ENCODE peak calls at places on chromosomes 16 and 17, in six cellular contexts. E is K562, C is GM12878, I is H1, L is GM12892, T is SK-N-SH. Z is an unnamed sample.

GRCh38 chr16:50709061-50709695 is 15.8 kb downstream of the NOD2 start:
- DNase-seq in T (no peak), E (no peak), L (no peak), C (no peak), I (no peak), Z (no peak)

GRCh38 chr17:36591434-36592315 is at the start of gene DHRS11:
- DNase-seq in L (peak), T (peak), E (peak), C (no peak), I (peak), Z (peak)

GRCh38 chr17:21460358-21460757 is 84.2 kb downstream of the KCNJ12 start:
- DNase-seq in C (no peak), I (no peak), L (no peak), E (no peak), T (no peak), Z (no peak)

GRCh38 chr17:44977740-44978584 is 9.9 kb upstream of the C1QL1 start:
- DNase-seq in E (no peak), L (no peak), T (no peak), C (no peak), I (no peak), Z (no peak)

GRCh38 chr17:17022011-17022800 is 20.1 kb upstream of the MPRIP start:
- DNase-seq in L (no peak), C (no peak), E (no peak), T (no peak), I (no peak), Z (no peak)

GRCh38 chr17:48179071-48179945 is 71.7 kb downstream of the SNX11 start:
- DNase-seq in C (no peak), I (no peak), T (no peak), L (no peak), E (peak), Z (no peak)

GRCh38 chr17:17206913-17207368 is 808 bp upstream of the PLD6 start:
- DNase-seq in E (no peak), T (no peak), C (no peak), I (no peak), L (no peak), Z (no peak)

GRCh38 chr16:2514333-2515179 is 804 bp downstream of the ATP6V0C start:
- DNase-seq in C (no peak), T (no peak), I (no peak), E (no peak), L (no peak), Z (no peak)

GRCh38 chr17:28901866-28902818 is 737 bp downstream of the DHRS13 start:
- DNase-seq in E (peak), T (peak), C (no peak), L (no peak), I (no peak), Z (no peak)

GRCh38 chr16:73058221-73058615 is 10.3 kb upstream of the ZFHX3 start:
- DNase-seq in T (peak), I (peak), E (peak), L (peak), C (no peak), Z (peak)

GRCh38 chr17:29257756-29258155 is 11.1 kb downstream of the CRYBA1 start:
- DNase-seq in E (no peak), I (no peak), L (no peak), T (no peak), C (no peak), Z (no peak)

GRCh38 chr17:82866521-82867214 is 26.8 kb upstream of the ZNF750 start:
- DNase-seq in I (no peak), T (peak), E (no peak), C (no peak), L (no peak), Z (no peak)

GRCh38 chr17:12927541-12928425 is 90.0 kb downstream of the ELAC2 start:
- DNase-seq in L (no peak), E (no peak), I (no peak), T (no peak), C (no peak), Z (no peak)

GRCh38 chr17:36544049-36544319 is 735 bp upstream of the GGNBP2 start:
- DNase-seq in T (no peak), I (no peak), E (peak), L (no peak), C (peak), Z (peak)

GRCh38 chr17:27236710-27237315 is 57.1 kb upstream of the WSB1 start:
- DNase-seq in I (peak), C (no peak), T (peak), E (peak), L (no peak), Z (no peak)
- TF ChIP-seq TAF1 in I (no peak), C (no peak), T (no peak), E (no peak), L (no peak), Z (no peak)

GRCh38 chr17:49703557-49704277 is 4.0 kb downstream of the SLC35B1 start:
- DNase-seq in E (peak), I (no peak), T (no peak), L (no peak), C (no peak), Z (no peak)
- TF ChIP-seq TAF1 in E (no peak), I (no peak), T (no peak), L (no peak), C (no peak), Z (no peak)

DNA sequence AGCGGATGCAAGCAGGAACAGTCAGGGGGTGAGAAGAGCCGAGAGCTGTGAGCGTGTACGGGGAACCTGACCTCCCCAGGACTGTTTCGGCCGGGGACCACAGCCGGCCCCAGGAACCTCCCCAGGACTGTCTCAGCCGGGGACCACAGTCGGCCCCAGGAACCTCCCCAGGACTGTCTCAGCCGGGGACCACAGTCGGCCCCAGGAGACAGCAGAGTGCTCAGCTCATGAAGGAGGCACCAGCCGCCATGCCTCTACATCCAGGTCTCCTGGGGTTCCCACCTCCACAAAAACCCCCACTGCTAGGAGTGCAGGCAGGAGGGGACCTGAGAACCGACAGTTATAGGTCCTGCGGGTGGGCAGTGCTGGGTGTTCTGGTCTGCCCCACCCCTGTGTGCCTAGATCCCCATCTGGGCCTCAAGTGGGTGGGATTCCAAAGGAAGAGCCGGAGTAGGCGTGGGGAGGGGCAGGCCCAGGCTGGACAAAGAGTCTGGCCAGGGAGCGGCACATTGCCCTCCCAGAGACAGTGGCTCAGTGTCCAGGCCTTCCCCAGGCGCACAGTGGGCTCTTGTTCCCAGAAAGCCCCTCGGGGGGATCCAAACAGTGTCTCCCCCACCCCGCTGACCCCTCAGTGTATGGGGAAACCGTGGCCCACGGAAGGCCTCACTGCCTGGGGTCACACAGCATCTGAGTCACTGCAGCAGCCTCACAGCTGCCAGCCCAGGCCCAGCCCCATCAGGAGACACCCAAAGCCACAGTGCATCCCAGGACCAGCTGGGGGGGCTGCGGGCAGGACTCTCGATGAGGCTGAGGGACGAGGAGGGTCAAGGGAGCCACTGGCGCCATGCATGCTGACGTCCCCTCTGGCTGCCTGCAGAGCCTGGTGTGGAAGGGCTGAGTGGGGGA is 4.3 kb downstream of the RHBDF1 start:
- DNase-seq in E (no peak), L (no peak), C (no peak), T (no peak), I (no peak), Z (no peak)
- TF ChIP-seq TAF1 in E (no peak), L (no peak), C (no peak), T (no peak), I (no peak), Z (no peak)

DNA sequence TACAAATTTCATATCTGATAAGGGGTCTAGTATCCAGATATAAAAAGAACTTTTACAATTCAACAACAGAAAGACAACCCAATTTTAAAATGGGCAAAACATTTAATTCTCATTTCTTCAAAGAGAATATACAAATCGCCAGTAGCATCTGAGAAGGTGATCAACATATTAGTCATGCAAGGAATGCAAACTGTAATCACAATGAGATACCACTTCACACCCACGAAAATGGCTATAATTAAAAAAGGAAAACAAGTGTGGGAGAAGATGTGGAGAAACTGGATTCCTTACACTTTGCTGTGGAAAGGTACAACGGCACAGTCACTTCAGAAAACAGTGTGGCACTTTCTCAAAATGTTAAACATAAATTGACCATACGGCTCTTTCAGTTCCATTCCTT is 168.2 kb downstream of the VPS53 start:
- DNase-seq in T (no peak), I (no peak), C (no peak), E (no peak), L (no peak), Z (no peak)
- TF ChIP-seq TAF1 in T (no peak), I (no peak), C (no peak), E (no peak), L (no peak), Z (no peak)

GRCh38 chr17:2283302-2283701 is 20.3 kb downstream of the SMG6 start:
- DNase-seq in C (no peak), I (no peak), T (no peak), E (no peak), L (no peak), Z (no peak)

GRCh38 chr17:2279707-2280106 is 23.9 kb downstream of the SMG6 start:
- DNase-seq in I (no peak), T (no peak), C (no peak), L (no peak), E (no peak), Z (no peak)

GRCh38 chr17:2277430-2278170 is 26.0 kb downstream of the SMG6 start:
- DNase-seq in C (no peak), L (no peak), T (no peak), I (no peak), E (no peak), Z (no peak)

GRCh38 chr17:2282297-2282873 is 21.2 kb downstream of the SMG6 start:
- DNase-seq in E (peak), L (no peak), T (peak), C (no peak), I (no peak), Z (no peak)
- TF ChIP-seq TAF1 in E (no peak), L (no peak), T (no peak), C (no peak), I (no peak), Z (no peak)

GRCh38 chr17:7014995-7015586 is 2.7 kb downstream of the RNASEK start:
- DNase-seq in I (no peak), E (no peak), C (peak), L (no peak), T (no peak), Z (no peak)
- TF ChIP-seq TAF1 in I (no peak), E (no peak), C (peak), L (peak), T (no peak), Z (peak)

DNA sequence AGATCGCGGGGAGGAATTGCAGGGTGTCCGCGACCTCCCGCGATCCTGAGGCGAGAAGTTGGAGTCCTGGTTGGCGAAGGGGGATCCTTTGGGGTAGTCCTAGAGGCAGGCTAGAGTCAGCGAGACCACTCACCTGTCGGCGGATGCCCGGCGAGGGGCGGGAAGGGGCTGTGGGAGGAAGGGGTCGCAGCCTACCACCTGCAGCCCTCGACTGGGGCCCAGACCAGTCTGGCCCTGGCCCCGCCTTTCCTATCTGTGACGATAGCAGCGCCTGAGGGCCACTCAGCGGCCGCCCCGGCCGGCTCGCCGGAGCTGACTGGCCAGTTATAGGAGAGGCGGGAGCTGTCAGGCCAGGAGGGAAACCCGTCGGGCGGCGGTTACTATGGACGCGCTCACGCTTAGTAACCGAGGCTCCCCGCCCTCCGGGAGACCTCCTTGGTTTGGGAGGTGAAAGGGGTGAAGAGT is at the start of gene TEKT3:
- DNase-seq in C (no peak), L (no peak), I (peak), T (peak), E (peak), Z (no peak)
- TF ChIP-seq TAF1 in C (no peak), L (no peak), I (no peak), T (no peak), E (no peak), Z (no peak)

Z was measured in GM12891.